ENCODE peak calls at places on chromosomes 3 and 15, in ten cellular contexts. N, O, V, Q, X, W, D, U, B and L are unnamed samples.
A peak's percentile ranks its signal among the peaks of the same experiment; 100 is the strongest.

GRCh38 chr3:45026957-45027356 is 854 bp downstream of the CLEC3B start:
- DNase-seq in O (peak; percentile 93), V (no peak), B (no peak), W (no peak), Q (no peak), D (no peak), N (no peak), U (peak; percentile 93), X (no peak), L (no peak)

GRCh38 chr15:61700803-61701202 is 359.4 kb downstream of the VPS13C start:
- DNase-seq in W (no peak), X (no peak), V (no peak), B (no peak), O (no peak), U (no peak), N (no peak), D (no peak), Q (no peak), L (no peak)

GRCh38 chr3:148882288-148882687 is 17.2 kb downstream of the CPA3 start:
- DNase-seq in U (peak; percentile 20), N (no peak), Q (no peak), B (no peak), V (no peak), X (no peak), D (peak; percentile 96), O (no peak), W (no peak), L (no peak)

GRCh38 chr3:150005243-150006102 is 34.8 kb upstream of the PFN2 start:
- DNase-seq in W (peak; percentile 59), O (peak; percentile 40), Q (no peak), B (no peak), U (peak; percentile 40), X (no peak), V (no peak), D (no peak), N (no peak), L (no peak)

GRCh38 chr3:53725308-53725995 is 120.8 kb downstream of the CHDH start:
- DNase-seq in N (no peak), V (no peak), O (no peak), B (no peak), D (no peak), X (no peak), U (no peak), Q (no peak), W (no peak), L (no peak)

GRCh38 chr15:62941719-62942118 is 100.8 kb upstream of the TPM1 start:
- DNase-seq in B (no peak), Q (no peak), D (no peak), V (no peak), N (no peak), U (no peak), W (no peak), O (no peak), X (no peak), L (no peak)

GRCh38 chr15:87902772-87903388 is 353.7 kb downstream of the NTRK3 start:
- DNase-seq in O (no peak), N (no peak), X (no peak), B (no peak), Q (no peak), D (no peak), U (no peak), V (no peak), W (no peak), L (no peak)

GRCh38 chr3:98259707-98260106 is 4.3 kb upstream of the OR5H6 start:
- DNase-seq in U (no peak), B (no peak), W (no peak), D (no peak), Q (peak; percentile 12), X (no peak), O (peak; percentile 54), V (no peak), N (no peak), L (peak; percentile 77)